ENCODE peak calls at places on chromosomes 11 and 22, in eight cellular contexts. One of them, this sample, is unnamed.

GRCh38 chr11:85740464-85741400 is 54.7 kb upstream of the CCDC89 start:
- DNase-seq in T-helper 1 cell: no peak
- DNase-seq in activated CD4-positive, alpha-beta T cell treated with anti-CD3 and anti-CD28 coated beads, Interleukin-2, amount 10 ng/mL, durations not matched to agents 7 days and 5 days: no peak
- DNase-seq in NCI-H2081: no peak
- DNase-seq in stimulated activated CD8-positive, alpha-beta memory T cell treated with anti-CD3 and anti-CD28 coated beads, Interleukin-15, amount 100 ng/mL, for 4 hours: no peak
- DNase-seq in NCI-H526 treated with DMSO at 0.1 percent for 48 hours: peak
- DNase-seq in RPMI7951: no peak
- DNase-seq in posterior vena cava: no peak
- DNase-seq in this sample: no peak

GRCh38 chr11:6646631-6647281 is 8.9 kb downstream of the DCHS1 start:
- DNase-seq in T-helper 1 cell: no peak
- DNase-seq in activated CD4-positive, alpha-beta T cell treated with anti-CD3 and anti-CD28 coated beads, Interleukin-2, amount 10 ng/mL, durations not matched to agents 7 days and 5 days: peak
- DNase-seq in NCI-H2081: no peak
- DNase-seq in stimulated activated CD8-positive, alpha-beta memory T cell treated with anti-CD3 and anti-CD28 coated beads, Interleukin-15, amount 100 ng/mL, for 4 hours: no peak
- DNase-seq in NCI-H526 treated with DMSO at 0.1 percent for 48 hours: no peak
- DNase-seq in RPMI7951: peak
- DNase-seq in posterior vena cava: no peak
- DNase-seq in this sample: no peak

GRCh38 chr11:69321877-69322350 is 28.0 kb downstream of the MYEOV start:
- DNase-seq in T-helper 1 cell: no peak
- DNase-seq in activated CD4-positive, alpha-beta T cell treated with anti-CD3 and anti-CD28 coated beads, Interleukin-2, amount 10 ng/mL, durations not matched to agents 7 days and 5 days: no peak
- DNase-seq in NCI-H2081: no peak
- DNase-seq in stimulated activated CD8-positive, alpha-beta memory T cell treated with anti-CD3 and anti-CD28 coated beads, Interleukin-15, amount 100 ng/mL, for 4 hours: no peak
- DNase-seq in NCI-H526 treated with DMSO at 0.1 percent for 48 hours: no peak
- DNase-seq in RPMI7951: peak
- DNase-seq in posterior vena cava: peak
- DNase-seq in this sample: no peak

GRCh38 chr11:117538731-117539130 is 211.1 kb downstream of the CEP164 start:
- DNase-seq in T-helper 1 cell: no peak
- DNase-seq in activated CD4-positive, alpha-beta T cell treated with anti-CD3 and anti-CD28 coated beads, Interleukin-2, amount 10 ng/mL, durations not matched to agents 7 days and 5 days: no peak
- DNase-seq in NCI-H2081: no peak
- DNase-seq in stimulated activated CD8-positive, alpha-beta memory T cell treated with anti-CD3 and anti-CD28 coated beads, Interleukin-15, amount 100 ng/mL, for 4 hours: no peak
- DNase-seq in NCI-H526 treated with DMSO at 0.1 percent for 48 hours: no peak
- DNase-seq in RPMI7951: no peak
- DNase-seq in posterior vena cava: no peak
- DNase-seq in this sample: no peak

GRCh38 chr11:78672850-78673641 is 98.4 kb upstream of the NARS2 start:
- DNase-seq in T-helper 1 cell: no peak
- DNase-seq in activated CD4-positive, alpha-beta T cell treated with anti-CD3 and anti-CD28 coated beads, Interleukin-2, amount 10 ng/mL, durations not matched to agents 7 days and 5 days: no peak
- DNase-seq in NCI-H2081: no peak
- DNase-seq in stimulated activated CD8-positive, alpha-beta memory T cell treated with anti-CD3 and anti-CD28 coated beads, Interleukin-15, amount 100 ng/mL, for 4 hours: no peak
- DNase-seq in NCI-H526 treated with DMSO at 0.1 percent for 48 hours: no peak
- DNase-seq in RPMI7951: no peak
- DNase-seq in posterior vena cava: no peak
- DNase-seq in this sample: no peak

GRCh38 chr11:87966744-87967143 is 208.5 kb downstream of the RAB38 start:
- DNase-seq in T-helper 1 cell: no peak
- DNase-seq in activated CD4-positive, alpha-beta T cell treated with anti-CD3 and anti-CD28 coated beads, Interleukin-2, amount 10 ng/mL, durations not matched to agents 7 days and 5 days: no peak
- DNase-seq in NCI-H2081: no peak
- DNase-seq in stimulated activated CD8-positive, alpha-beta memory T cell treated with anti-CD3 and anti-CD28 coated beads, Interleukin-15, amount 100 ng/mL, for 4 hours: no peak
- DNase-seq in NCI-H526 treated with DMSO at 0.1 percent for 48 hours: no peak
- DNase-seq in RPMI7951: no peak
- DNase-seq in posterior vena cava: no peak
- DNase-seq in this sample: no peak

GRCh38 chr11:38274031-38274430 is 1676.0 kb upstream of the RAG2 start:
- DNase-seq in T-helper 1 cell: no peak
- DNase-seq in activated CD4-positive, alpha-beta T cell treated with anti-CD3 and anti-CD28 coated beads, Interleukin-2, amount 10 ng/mL, durations not matched to agents 7 days and 5 days: no peak
- DNase-seq in NCI-H2081: no peak
- DNase-seq in stimulated activated CD8-positive, alpha-beta memory T cell treated with anti-CD3 and anti-CD28 coated beads, Interleukin-15, amount 100 ng/mL, for 4 hours: no peak
- DNase-seq in NCI-H526 treated with DMSO at 0.1 percent for 48 hours: no peak
- DNase-seq in RPMI7951: peak
- DNase-seq in posterior vena cava: no peak
- DNase-seq in this sample: no peak

GRCh38 chr11:26268980-26269660 is 62.8 kb upstream of the ANO3 start:
- DNase-seq in T-helper 1 cell: no peak
- DNase-seq in activated CD4-positive, alpha-beta T cell treated with anti-CD3 and anti-CD28 coated beads, Interleukin-2, amount 10 ng/mL, durations not matched to agents 7 days and 5 days: no peak
- DNase-seq in NCI-H2081: no peak
- DNase-seq in stimulated activated CD8-positive, alpha-beta memory T cell treated with anti-CD3 and anti-CD28 coated beads, Interleukin-15, amount 100 ng/mL, for 4 hours: no peak
- DNase-seq in NCI-H526 treated with DMSO at 0.1 percent for 48 hours: no peak
- DNase-seq in RPMI7951: no peak
- DNase-seq in posterior vena cava: no peak
- DNase-seq in this sample: no peak

GRCh38 chr11:61267437-61267841 is 26.5 kb downstream of the PGA5 start:
- DNase-seq in T-helper 1 cell: no peak
- DNase-seq in activated CD4-positive, alpha-beta T cell treated with anti-CD3 and anti-CD28 coated beads, Interleukin-2, amount 10 ng/mL, durations not matched to agents 7 days and 5 days: no peak
- DNase-seq in NCI-H2081: no peak
- DNase-seq in stimulated activated CD8-positive, alpha-beta memory T cell treated with anti-CD3 and anti-CD28 coated beads, Interleukin-15, amount 100 ng/mL, for 4 hours: no peak
- DNase-seq in NCI-H526 treated with DMSO at 0.1 percent for 48 hours: no peak
- DNase-seq in RPMI7951: no peak
- DNase-seq in posterior vena cava: no peak
- DNase-seq in this sample: no peak

GRCh38 chr11:57502870-57503269 is 12.6 kb downstream of the SLC43A1 start:
- DNase-seq in T-helper 1 cell: no peak
- DNase-seq in activated CD4-positive, alpha-beta T cell treated with anti-CD3 and anti-CD28 coated beads, Interleukin-2, amount 10 ng/mL, durations not matched to agents 7 days and 5 days: no peak
- DNase-seq in NCI-H2081: no peak
- DNase-seq in stimulated activated CD8-positive, alpha-beta memory T cell treated with anti-CD3 and anti-CD28 coated beads, Interleukin-15, amount 100 ng/mL, for 4 hours: no peak
- DNase-seq in NCI-H526 treated with DMSO at 0.1 percent for 48 hours: no peak
- DNase-seq in RPMI7951: no peak
- DNase-seq in posterior vena cava: no peak
- DNase-seq in this sample: no peak

GRCh38 chr11:86145439-86146156 is 76.7 kb upstream of the PICALM start:
- DNase-seq in T-helper 1 cell: no peak
- DNase-seq in activated CD4-positive, alpha-beta T cell treated with anti-CD3 and anti-CD28 coated beads, Interleukin-2, amount 10 ng/mL, durations not matched to agents 7 days and 5 days: no peak
- DNase-seq in NCI-H2081: no peak
- DNase-seq in stimulated activated CD8-positive, alpha-beta memory T cell treated with anti-CD3 and anti-CD28 coated beads, Interleukin-15, amount 100 ng/mL, for 4 hours: no peak
- DNase-seq in NCI-H526 treated with DMSO at 0.1 percent for 48 hours: no peak
- DNase-seq in RPMI7951: no peak
- DNase-seq in posterior vena cava: no peak
- DNase-seq in this sample: no peak

GRCh38 chr22:17121235-17122195 is at the start of gene TMEM121B:
- DNase-seq in T-helper 1 cell: no peak
- DNase-seq in activated CD4-positive, alpha-beta T cell treated with anti-CD3 and anti-CD28 coated beads, Interleukin-2, amount 10 ng/mL, durations not matched to agents 7 days and 5 days: no peak
- DNase-seq in NCI-H2081: peak
- DNase-seq in stimulated activated CD8-positive, alpha-beta memory T cell treated with anti-CD3 and anti-CD28 coated beads, Interleukin-15, amount 100 ng/mL, for 4 hours: no peak
- DNase-seq in NCI-H526 treated with DMSO at 0.1 percent for 48 hours: peak
- DNase-seq in RPMI7951: peak
- DNase-seq in posterior vena cava: peak
- DNase-seq in this sample: no peak